ENCODE peak calls at places on chromosomes 2 and 18, in ten cellular contexts. L is SW480, D is aorta, K is DMS53, R is Calu3, W is GM23248, X is endothelial cell, A is fibroblast of the conjunctiva, H is fibroblast of lung, N is HCEC 1CT. C is an unnamed sample.
A peak's percentile ranks its signal among the peaks of the same experiment; 100 is the strongest.

GRCh38 chr18:14971461-14972185 is 223.7 kb downstream of the ANKRD30B start:
- DNase-seq in L (no peak), D (no peak), K (no peak), R (no peak), W (peak; percentile 49), X (no peak), A (no peak), H (peak; percentile 20), N (no peak), C (no peak)

GRCh38 chr2:208256192-208256782 is 1.4 kb upstream of the IDH1 start:
- DNase-seq in L (no peak), D (no peak), K (peak; percentile 32), R (no peak), W (no peak), X (no peak), A (no peak), H (no peak), N (no peak), C (no peak)

GRCh38 chr2:190627881-190628412 is 20.9 kb upstream of the NAB1 start:
- DNase-seq in L (no peak), D (peak; percentile 69), K (peak; percentile 37), R (no peak), W (peak; percentile 73), X (peak; percentile 13), A (no peak), H (no peak), N (peak; percentile 19), C (no peak)

GRCh38 chr2:207239222-207239674 is 73.5 kb upstream of the KLF7 start:
- DNase-seq in L (peak; percentile 14), D (peak; percentile 83), K (peak; percentile 60), R (no peak), W (peak; percentile 98), X (no peak), A (peak; percentile 98), H (peak; percentile 100), N (peak; percentile 100), C (no peak)

GRCh38 chr2:241066893-241067341 is 35.2 kb downstream of the MTERF4 start:
- DNase-seq in L (no peak), D (no peak), K (no peak), R (no peak), W (peak; percentile 25), X (peak; percentile 62), A (no peak), H (no peak), N (no peak), C (no peak)

GRCh38 chr18:48274301-48274700 is 134.9 kb downstream of the ZBTB7C start:
- DNase-seq in L (peak; percentile 6), D (no peak), K (peak; percentile 93), R (no peak), W (no peak), X (no peak), A (no peak), H (no peak), N (no peak), C (no peak)

GRCh38 chr2:27527182-27527581 is 30.5 kb downstream of the GCKR start:
- DNase-seq in L (peak; percentile 76), D (no peak), K (peak; percentile 51), R (peak; percentile 7), W (peak; percentile 41), X (no peak), A (no peak), H (no peak), N (no peak), C (no peak)

GRCh38 chr18:3451989-3452749 is 2.2 kb downstream of the TGIF1 start:
- DNase-seq in L (peak; percentile 48), D (peak; percentile 67), K (peak; percentile 78), R (peak; percentile 53), W (peak; percentile 67), X (peak; percentile 41), A (no peak), H (peak; percentile 75), N (peak; percentile 50), C (no peak)

GRCh38 chr18:62081248-62081647 is 105.6 kb downstream of the PIGN start:
- DNase-seq in L (no peak), D (no peak), K (peak; percentile 15), R (no peak), W (no peak), X (no peak), A (no peak), H (no peak), N (no peak), C (no peak)

GRCh38 chr2:36839976-36840617 is 126.2 kb downstream of the STRN start:
- DNase-seq in L (no peak), D (no peak), K (no peak), R (no peak), W (no peak), X (no peak), A (no peak), H (no peak), N (no peak), C (no peak)

GRCh38 chr2:29117636-29118303 is 2.6 kb downstream of the CLIP4 start:
- DNase-seq in L (peak; percentile 95), D (no peak), K (peak; percentile 83), R (no peak), W (peak; percentile 79), X (no peak), A (no peak), H (peak; percentile 46), N (peak; percentile 71), C (no peak)

GRCh38 chr2:168968342-168968741 is 62.8 kb downstream of the ABCB11 start:
- DNase-seq in L (no peak), D (no peak), K (no peak), R (no peak), W (no peak), X (no peak), A (no peak), H (no peak), N (no peak), C (no peak)

GRCh38 chr2:196389670-196390069 is 218.3 kb upstream of the STK17B start:
- DNase-seq in L (no peak), D (no peak), K (no peak), R (no peak), W (peak; percentile 60), X (no peak), A (no peak), H (no peak), N (no peak), C (no peak)

GRCh38 chr2:178886006-178886405 is 78.8 kb upstream of the TTN start:
- DNase-seq in L (no peak), D (no peak), K (no peak), R (no peak), W (no peak), X (no peak), A (no peak), H (no peak), N (peak; percentile 21), C (no peak)

GRCh38 chr2:147260243-147260642 is 584.6 kb upstream of the ACVR2A start:
- DNase-seq in L (no peak), D (no peak), K (no peak), R (no peak), W (no peak), X (no peak), A (no peak), H (peak; percentile 4), N (no peak), C (no peak)

GRCh38 chr2:216491757-216492635 is 6.6 kb upstream of the RPL37A start:
- DNase-seq in L (no peak), D (no peak), K (no peak), R (no peak), W (no peak), X (no peak), A (no peak), H (no peak), N (no peak), C (no peak)